ENCODE peak calls at places on chromosomes 7 and 10, in seven cellular contexts. One of them, this sample, is unnamed.
A peak's percentile ranks its signal among the peaks of the same experiment; 100 is the strongest.

GRCh38 chr7:66167773-66168367 is 37.3 kb upstream of the TPST1 start:
- DNase-seq in fibroblast of lung: peak; percentile 95
- DNase-seq in glutamatergic neuron: no peak
- DNase-seq in activated CD8-positive, alpha-beta memory T cell treated with anti-CD3 and anti-CD28 coated beads for 24 hours: no peak
- DNase-seq in EL: peak; percentile 80
- DNase-seq in SK-MEL-5: peak; percentile 78
- DNase-seq in activated T-helper 1 cell treated with anti-CD3 and anti-CD28 coated beads, Interleukin-2, amount 50 U/mL, for 16 hours: no peak
- DNase-seq in this sample: no peak

GRCh38 chr7:111872837-111873646 is 310.8 kb upstream of the IMMP2L start:
- DNase-seq in fibroblast of lung: no peak
- DNase-seq in glutamatergic neuron: no peak
- DNase-seq in activated CD8-positive, alpha-beta memory T cell treated with anti-CD3 and anti-CD28 coated beads for 24 hours: no peak
- DNase-seq in EL: no peak
- DNase-seq in SK-MEL-5: no peak
- DNase-seq in activated T-helper 1 cell treated with anti-CD3 and anti-CD28 coated beads, Interleukin-2, amount 50 U/mL, for 16 hours: no peak
- DNase-seq in this sample: no peak

GRCh38 chr10:50506861-50507573 is 116.7 kb downstream of the SGMS1 start:
- DNase-seq in fibroblast of lung: no peak
- DNase-seq in glutamatergic neuron: no peak
- DNase-seq in activated CD8-positive, alpha-beta memory T cell treated with anti-CD3 and anti-CD28 coated beads for 24 hours: no peak
- DNase-seq in EL: no peak
- DNase-seq in SK-MEL-5: peak; percentile 64
- DNase-seq in activated T-helper 1 cell treated with anti-CD3 and anti-CD28 coated beads, Interleukin-2, amount 50 U/mL, for 16 hours: no peak
- DNase-seq in this sample: peak; percentile 74

GRCh38 chr10:61812052-61812721 is 89.3 kb upstream of the ARID5B start:
- DNase-seq in fibroblast of lung: no peak
- DNase-seq in glutamatergic neuron: no peak
- DNase-seq in activated CD8-positive, alpha-beta memory T cell treated with anti-CD3 and anti-CD28 coated beads for 24 hours: no peak
- DNase-seq in EL: no peak
- DNase-seq in SK-MEL-5: no peak
- DNase-seq in activated T-helper 1 cell treated with anti-CD3 and anti-CD28 coated beads, Interleukin-2, amount 50 U/mL, for 16 hours: no peak
- DNase-seq in this sample: no peak

GRCh38 chr7:92874567-92874966 is 38.2 kb upstream of the CDK6 start:
- DNase-seq in fibroblast of lung: no peak
- DNase-seq in glutamatergic neuron: no peak
- DNase-seq in activated CD8-positive, alpha-beta memory T cell treated with anti-CD3 and anti-CD28 coated beads for 24 hours: no peak
- DNase-seq in EL: no peak
- DNase-seq in SK-MEL-5: peak; percentile 51
- DNase-seq in activated T-helper 1 cell treated with anti-CD3 and anti-CD28 coated beads, Interleukin-2, amount 50 U/mL, for 16 hours: no peak
- DNase-seq in this sample: no peak

GRCh38 chr10:86706401-86706841 is 38.1 kb downstream of the LDB3 start:
- DNase-seq in fibroblast of lung: no peak
- DNase-seq in glutamatergic neuron: no peak
- DNase-seq in activated CD8-positive, alpha-beta memory T cell treated with anti-CD3 and anti-CD28 coated beads for 24 hours: no peak
- DNase-seq in EL: no peak
- DNase-seq in SK-MEL-5: no peak
- DNase-seq in activated T-helper 1 cell treated with anti-CD3 and anti-CD28 coated beads, Interleukin-2, amount 50 U/mL, for 16 hours: no peak
- DNase-seq in this sample: no peak

GRCh38 chr7:99525713-99526440 is 21.4 kb downstream of the ZKSCAN5 start:
- DNase-seq in fibroblast of lung: peak; percentile 15
- DNase-seq in glutamatergic neuron: no peak
- DNase-seq in activated CD8-positive, alpha-beta memory T cell treated with anti-CD3 and anti-CD28 coated beads for 24 hours: no peak
- DNase-seq in EL: no peak
- DNase-seq in SK-MEL-5: peak; percentile 47
- DNase-seq in activated T-helper 1 cell treated with anti-CD3 and anti-CD28 coated beads, Interleukin-2, amount 50 U/mL, for 16 hours: no peak
- DNase-seq in this sample: no peak

GRCh38 chr7:24245362-24245761 is 38.6 kb upstream of the NPY start:
- DNase-seq in fibroblast of lung: peak; percentile 4
- DNase-seq in glutamatergic neuron: no peak
- DNase-seq in activated CD8-positive, alpha-beta memory T cell treated with anti-CD3 and anti-CD28 coated beads for 24 hours: no peak
- DNase-seq in EL: no peak
- DNase-seq in SK-MEL-5: no peak
- DNase-seq in activated T-helper 1 cell treated with anti-CD3 and anti-CD28 coated beads, Interleukin-2, amount 50 U/mL, for 16 hours: no peak
- DNase-seq in this sample: no peak

GRCh38 chr7:131471605-131472004 is 84.8 kb downstream of the PODXL start:
- DNase-seq in fibroblast of lung: no peak
- DNase-seq in glutamatergic neuron: no peak
- DNase-seq in activated CD8-positive, alpha-beta memory T cell treated with anti-CD3 and anti-CD28 coated beads for 24 hours: no peak
- DNase-seq in EL: no peak
- DNase-seq in SK-MEL-5: no peak
- DNase-seq in activated T-helper 1 cell treated with anti-CD3 and anti-CD28 coated beads, Interleukin-2, amount 50 U/mL, for 16 hours: no peak
- DNase-seq in this sample: no peak

GRCh38 chr7:37493123-37493522 is 44.5 kb upstream of the ELMO1 start:
- DNase-seq in fibroblast of lung: no peak
- DNase-seq in glutamatergic neuron: no peak
- DNase-seq in activated CD8-positive, alpha-beta memory T cell treated with anti-CD3 and anti-CD28 coated beads for 24 hours: no peak
- DNase-seq in EL: no peak
- DNase-seq in SK-MEL-5: no peak
- DNase-seq in activated T-helper 1 cell treated with anti-CD3 and anti-CD28 coated beads, Interleukin-2, amount 50 U/mL, for 16 hours: no peak
- DNase-seq in this sample: no peak

GRCh38 chr10:80459047-80459865 is 5.1 kb downstream of the TSPAN14 start:
- DNase-seq in fibroblast of lung: peak; percentile 89
- DNase-seq in glutamatergic neuron: no peak
- DNase-seq in activated CD8-positive, alpha-beta memory T cell treated with anti-CD3 and anti-CD28 coated beads for 24 hours: peak; percentile 85
- DNase-seq in EL: peak; percentile 97
- DNase-seq in SK-MEL-5: peak; percentile 49
- DNase-seq in activated T-helper 1 cell treated with anti-CD3 and anti-CD28 coated beads, Interleukin-2, amount 50 U/mL, for 16 hours: no peak
- DNase-seq in this sample: no peak

GRCh38 chr10:43035785-43036184 is 41.1 kb upstream of the RET start:
- DNase-seq in fibroblast of lung: no peak
- DNase-seq in glutamatergic neuron: no peak
- DNase-seq in activated CD8-positive, alpha-beta memory T cell treated with anti-CD3 and anti-CD28 coated beads for 24 hours: no peak
- DNase-seq in EL: no peak
- DNase-seq in SK-MEL-5: no peak
- DNase-seq in activated T-helper 1 cell treated with anti-CD3 and anti-CD28 coated beads, Interleukin-2, amount 50 U/mL, for 16 hours: no peak
- DNase-seq in this sample: no peak

GRCh38 chr7:90244909-90245841 is at the start of gene CFAP69:
- DNase-seq in fibroblast of lung: peak; percentile 88
- DNase-seq in glutamatergic neuron: peak; percentile 97
- DNase-seq in activated CD8-positive, alpha-beta memory T cell treated with anti-CD3 and anti-CD28 coated beads for 24 hours: peak; percentile 96
- DNase-seq in EL: peak; percentile 81
- DNase-seq in SK-MEL-5: peak; percentile 88
- DNase-seq in activated T-helper 1 cell treated with anti-CD3 and anti-CD28 coated beads, Interleukin-2, amount 50 U/mL, for 16 hours: peak; percentile 68
- DNase-seq in this sample: peak; percentile 90

GRCh38 chr7:107815254-107815882 is 12.3 kb upstream of the SLC26A3 start:
- DNase-seq in fibroblast of lung: no peak
- DNase-seq in glutamatergic neuron: no peak
- DNase-seq in activated CD8-positive, alpha-beta memory T cell treated with anti-CD3 and anti-CD28 coated beads for 24 hours: no peak
- DNase-seq in EL: no peak
- DNase-seq in SK-MEL-5: peak; percentile 13
- DNase-seq in activated T-helper 1 cell treated with anti-CD3 and anti-CD28 coated beads, Interleukin-2, amount 50 U/mL, for 16 hours: no peak
- DNase-seq in this sample: no peak

GRCh38 chr7:112370436-112370835 is 79.8 kb upstream of the IFRD1 start:
- DNase-seq in fibroblast of lung: no peak
- DNase-seq in glutamatergic neuron: no peak
- DNase-seq in activated CD8-positive, alpha-beta memory T cell treated with anti-CD3 and anti-CD28 coated beads for 24 hours: no peak
- DNase-seq in EL: no peak
- DNase-seq in SK-MEL-5: no peak
- DNase-seq in activated T-helper 1 cell treated with anti-CD3 and anti-CD28 coated beads, Interleukin-2, amount 50 U/mL, for 16 hours: no peak
- DNase-seq in this sample: no peak

GRCh38 chr10:24459836-24460235 is 250.9 kb downstream of the KIAA1217 start:
- DNase-seq in fibroblast of lung: no peak
- DNase-seq in glutamatergic neuron: no peak
- DNase-seq in activated CD8-positive, alpha-beta memory T cell treated with anti-CD3 and anti-CD28 coated beads for 24 hours: no peak
- DNase-seq in EL: no peak
- DNase-seq in SK-MEL-5: no peak
- DNase-seq in activated T-helper 1 cell treated with anti-CD3 and anti-CD28 coated beads, Interleukin-2, amount 50 U/mL, for 16 hours: no peak
- DNase-seq in this sample: no peak

GRCh38 chr10:76311752-76312699 is 880.6 kb downstream of the LRMDA start:
- DNase-seq in fibroblast of lung: peak; percentile 20
- DNase-seq in glutamatergic neuron: no peak
- DNase-seq in activated CD8-positive, alpha-beta memory T cell treated with anti-CD3 and anti-CD28 coated beads for 24 hours: no peak
- DNase-seq in EL: peak; percentile 39
- DNase-seq in SK-MEL-5: peak; percentile 53
- DNase-seq in activated T-helper 1 cell treated with anti-CD3 and anti-CD28 coated beads, Interleukin-2, amount 50 U/mL, for 16 hours: no peak
- DNase-seq in this sample: no peak

GRCh38 chr7:22962775-22963358 is 51.1 kb downstream of the HYCC1 start:
- DNase-seq in fibroblast of lung: no peak
- DNase-seq in glutamatergic neuron: no peak
- DNase-seq in activated CD8-positive, alpha-beta memory T cell treated with anti-CD3 and anti-CD28 coated beads for 24 hours: no peak
- DNase-seq in EL: no peak
- DNase-seq in SK-MEL-5: no peak
- DNase-seq in activated T-helper 1 cell treated with anti-CD3 and anti-CD28 coated beads, Interleukin-2, amount 50 U/mL, for 16 hours: no peak
- DNase-seq in this sample: no peak

GRCh38 chr7:151440799-151441443 is 980 bp upstream of the CRYGN start:
- DNase-seq in fibroblast of lung: no peak
- DNase-seq in glutamatergic neuron: no peak
- DNase-seq in activated CD8-positive, alpha-beta memory T cell treated with anti-CD3 and anti-CD28 coated beads for 24 hours: no peak
- DNase-seq in EL: no peak
- DNase-seq in SK-MEL-5: no peak
- DNase-seq in activated T-helper 1 cell treated with anti-CD3 and anti-CD28 coated beads, Interleukin-2, amount 50 U/mL, for 16 hours: no peak
- DNase-seq in this sample: no peak

GRCh38 chr7:159006610-159007130 is 138.0 kb downstream of the VIPR2 start:
- DNase-seq in fibroblast of lung: no peak
- DNase-seq in glutamatergic neuron: no peak
- DNase-seq in activated CD8-positive, alpha-beta memory T cell treated with anti-CD3 and anti-CD28 coated beads for 24 hours: no peak
- DNase-seq in EL: no peak
- DNase-seq in SK-MEL-5: no peak
- DNase-seq in activated T-helper 1 cell treated with anti-CD3 and anti-CD28 coated beads, Interleukin-2, amount 50 U/mL, for 16 hours: no peak
- DNase-seq in this sample: no peak

GRCh38 chr7:5692112-5692844 is 89.2 kb downstream of the RNF216 start:
- DNase-seq in fibroblast of lung: peak; percentile 99
- DNase-seq in glutamatergic neuron: peak; percentile 73
- DNase-seq in activated CD8-positive, alpha-beta memory T cell treated with anti-CD3 and anti-CD28 coated beads for 24 hours: no peak
- DNase-seq in EL: peak; percentile 96
- DNase-seq in SK-MEL-5: no peak
- DNase-seq in activated T-helper 1 cell treated with anti-CD3 and anti-CD28 coated beads, Interleukin-2, amount 50 U/mL, for 16 hours: no peak
- DNase-seq in this sample: peak; percentile 80

GRCh38 chr7:26278769-26279168 is 12.9 kb upstream of the SNX10 start:
- DNase-seq in fibroblast of lung: peak; percentile 19
- DNase-seq in glutamatergic neuron: no peak
- DNase-seq in activated CD8-positive, alpha-beta memory T cell treated with anti-CD3 and anti-CD28 coated beads for 24 hours: peak; percentile 35
- DNase-seq in EL: peak; percentile 14
- DNase-seq in SK-MEL-5: peak; percentile 73
- DNase-seq in activated T-helper 1 cell treated with anti-CD3 and anti-CD28 coated beads, Interleukin-2, amount 50 U/mL, for 16 hours: no peak
- DNase-seq in this sample: peak; percentile 36

GRCh38 chr10:97861351-97861750 is 11.7 kb downstream of the GOLGA7B start:
- DNase-seq in fibroblast of lung: peak; percentile 30
- DNase-seq in glutamatergic neuron: no peak
- DNase-seq in activated CD8-positive, alpha-beta memory T cell treated with anti-CD3 and anti-CD28 coated beads for 24 hours: no peak
- DNase-seq in EL: peak; percentile 90
- DNase-seq in SK-MEL-5: peak; percentile 83
- DNase-seq in activated T-helper 1 cell treated with anti-CD3 and anti-CD28 coated beads, Interleukin-2, amount 50 U/mL, for 16 hours: no peak
- DNase-seq in this sample: peak; percentile 36

GRCh38 chr10:99427566-99428150 is 2.8 kb downstream of the GOT1 start:
- DNase-seq in fibroblast of lung: no peak
- DNase-seq in glutamatergic neuron: no peak
- DNase-seq in activated CD8-positive, alpha-beta memory T cell treated with anti-CD3 and anti-CD28 coated beads for 24 hours: no peak
- DNase-seq in EL: no peak
- DNase-seq in SK-MEL-5: no peak
- DNase-seq in activated T-helper 1 cell treated with anti-CD3 and anti-CD28 coated beads, Interleukin-2, amount 50 U/mL, for 16 hours: no peak
- DNase-seq in this sample: no peak

GRCh38 chr7:90222811-90223725 is 11.5 kb downstream of the STEAP2 start:
- DNase-seq in fibroblast of lung: peak; percentile 83
- DNase-seq in glutamatergic neuron: no peak
- DNase-seq in activated CD8-positive, alpha-beta memory T cell treated with anti-CD3 and anti-CD28 coated beads for 24 hours: no peak
- DNase-seq in EL: peak; percentile 12
- DNase-seq in SK-MEL-5: no peak
- DNase-seq in activated T-helper 1 cell treated with anti-CD3 and anti-CD28 coated beads, Interleukin-2, amount 50 U/mL, for 16 hours: no peak
- DNase-seq in this sample: no peak

GRCh38 chr7:68684246-68684850 is 913.9 kb upstream of the AUTS2 start:
- DNase-seq in fibroblast of lung: no peak
- DNase-seq in glutamatergic neuron: peak; percentile 31
- DNase-seq in activated CD8-positive, alpha-beta memory T cell treated with anti-CD3 and anti-CD28 coated beads for 24 hours: no peak
- DNase-seq in EL: no peak
- DNase-seq in SK-MEL-5: peak; percentile 63
- DNase-seq in activated T-helper 1 cell treated with anti-CD3 and anti-CD28 coated beads, Interleukin-2, amount 50 U/mL, for 16 hours: no peak
- DNase-seq in this sample: peak; percentile 37

GRCh38 chr10:76430330-76430729 is 998.9 kb downstream of the LRMDA start:
- DNase-seq in fibroblast of lung: no peak
- DNase-seq in glutamatergic neuron: no peak
- DNase-seq in activated CD8-positive, alpha-beta memory T cell treated with anti-CD3 and anti-CD28 coated beads for 24 hours: no peak
- DNase-seq in EL: peak; percentile 33
- DNase-seq in SK-MEL-5: no peak
- DNase-seq in activated T-helper 1 cell treated with anti-CD3 and anti-CD28 coated beads, Interleukin-2, amount 50 U/mL, for 16 hours: no peak
- DNase-seq in this sample: no peak